ENCODE peak calls at places on chromosome 11, in five cellular contexts. F, J, O, P and Z are unnamed samples.

GRCh38 chr11:134560066-134560465 is 148.0 kb upstream of the B3GAT1 start:
- DNase-seq in F (no peak), J (peak), O (peak), P (no peak), Z (peak)

GRCh38 chr11:76455331-76455730 is 10.5 kb downstream of the EMSY start:
- DNase-seq in F (no peak), J (no peak), O (no peak), P (no peak), Z (no peak)

GRCh38 chr11:31824791-31825452 is 13.8 kb upstream of the PAX6 start:
- DNase-seq in F (no peak), J (no peak), O (peak), P (no peak), Z (no peak)

GRCh38 chr11:7569044-7569443 is 55.2 kb downstream of the PPFIBP2 start:
- DNase-seq in F (no peak), J (no peak), O (no peak), P (no peak), Z (no peak)

GRCh38 chr11:17714356-17714854 is 5.0 kb upstream of the MYOD1 start:
- DNase-seq in F (no peak), J (no peak), O (no peak), P (no peak), Z (no peak)

GRCh38 chr11:16945671-16946469 is 68.3 kb downstream of the PLEKHA7 start:
- DNase-seq in F (peak), J (no peak), O (peak), P (peak), Z (no peak)

GRCh38 chr11:95877288-95877687 is 46.6 kb downstream of the MTMR2 start:
- DNase-seq in F (no peak), J (no peak), O (no peak), P (peak), Z (no peak)

GRCh38 chr11:44957051-44957515 is 6.4 kb upstream of the TP53I11 start:
- DNase-seq in F (no peak), J (no peak), O (no peak), P (no peak), Z (no peak)

GRCh38 chr11:65181569-65182257 is at the start of gene CAPN1:
- DNase-seq in F (peak), J (peak), O (peak), P (peak), Z (no peak)

GRCh38 chr11:125588505-125588904 is 4.1 kb upstream of the STT3A start:
- DNase-seq in F (no peak), J (no peak), O (no peak), P (no peak), Z (no peak)

GRCh38 chr11:105861225-105861624 is 160.8 kb downstream of the MSANTD4 start:
- DNase-seq in F (no peak), J (no peak), O (no peak), P (no peak), Z (no peak)

GRCh38 chr11:78065239-78065638 is 1.6 kb downstream of the THRSP start:
- DNase-seq in F (no peak), J (no peak), O (no peak), P (no peak), Z (no peak)

GRCh38 chr11:110121204-110121603 is 28.0 kb downstream of the ZC3H12C start:
- DNase-seq in F (no peak), J (no peak), O (no peak), P (peak), Z (no peak)

GRCh38 chr11:72779495-72780128 is 14.2 kb downstream of the STARD10 start:
- DNase-seq in F (no peak), J (no peak), O (no peak), P (no peak), Z (no peak)

GRCh38 chr11:19919050-19919561 is 206.5 kb downstream of the NAV2 start:
- DNase-seq in F (no peak), J (peak), O (no peak), P (peak), Z (peak)

GRCh38 chr11:119339581-119340334 is 925 bp downstream of the C1QTNF5 start:
- DNase-seq in F (no peak), J (peak), O (peak), P (no peak), Z (no peak)

GRCh38 chr11:37984991-37985390 is 1387.0 kb upstream of the RAG2 start:
- DNase-seq in F (no peak), J (no peak), O (no peak), P (no peak), Z (no peak)

GRCh38 chr11:120820040-120820439 is 203.9 kb upstream of the TBCEL start:
- DNase-seq in F (no peak), J (no peak), O (no peak), P (no peak), Z (no peak)

GRCh38 chr11:19241260-19242183 is 777 bp upstream of the E2F8 start:
- DNase-seq in F (no peak), J (peak), O (peak), P (no peak), Z (no peak)

GRCh38 chr11:69702769-69703510 is 882 bp downstream of the FGF19 start:
- DNase-seq in F (no peak), J (no peak), O (no peak), P (no peak), Z (no peak)

GRCh38 chr11:120712014-120712413 is 200.5 kb downstream of the GRIK4 start:
- DNase-seq in F (no peak), J (no peak), O (no peak), P (no peak), Z (no peak)